ENCODE peak calls at places on chromosome 7, in nine cellular contexts. B is endodermal cell; D is stimulated activated CD4-positive, alpha-beta T cell treated with anti-CD3 and anti-CD28 coated beads, Interleukin-1b, Interleukin-23, amount 100 ng/mL, for 4 hours; R is cortex of kidney; W is activated naive CD8-positive, alpha-beta T cell treated with anti-CD3 and anti-CD28 coated beads, Interleukin-2, amount 10 ng/mL, durations not matched to agents 7 days and 5 days; O is activated CD4-positive, alpha-beta T cell treated with anti-CD3 and anti-CD28 coated beads for 36 hours; J is GM10248; A is NCI-H2171 treated with DMSO at 0.1 percent for 48 hours; K is progenitor cell of endocrine pancreas. V is an unnamed sample.
A peak's percentile ranks its signal among the peaks of the same experiment; 100 is the strongest.

GRCh38 chr7:48173983-48174382 is 2.7 kb downstream of the ABCA13 start:
- DNase-seq in B (no peak), D (no peak), R (no peak), W (no peak), O (no peak), J (no peak), A (no peak), K (no peak), V (no peak)

GRCh38 chr7:127650842-127651555 is 995 bp upstream of the SND1 start:
- DNase-seq in B (no peak), D (no peak), R (no peak), W (peak; percentile 37), O (peak; percentile 44), J (peak; percentile 34), A (no peak), K (no peak), V (no peak)

GRCh38 chr7:34361663-34362250 is 296.3 kb upstream of the NPSR1 start:
- DNase-seq in B (no peak), D (no peak), R (no peak), W (no peak), O (no peak), J (no peak), A (no peak), K (no peak), V (no peak)

GRCh38 chr7:76048668-76048988 is 722 bp downstream of the MDH2 start:
- DNase-seq in B (peak; percentile 75), D (peak; percentile 12), R (no peak), W (no peak), O (peak; percentile 52), J (peak; percentile 61), A (peak; percentile 33), K (no peak), V (no peak)

GRCh38 chr7:28836661-28837060 is 121.5 kb downstream of the TRIL start:
- DNase-seq in B (no peak), D (no peak), R (no peak), W (no peak), O (no peak), J (no peak), A (no peak), K (no peak), V (no peak)

GRCh38 chr7:50557114-50557513 is 8.1 kb downstream of the DDC start:
- DNase-seq in B (no peak), D (no peak), R (no peak), W (no peak), O (no peak), J (no peak), A (no peak), K (no peak), V (no peak)

GRCh38 chr7:139658919-139659675 is 118.7 kb downstream of the HIPK2 start:
- DNase-seq in B (no peak), D (no peak), R (no peak), W (no peak), O (no peak), J (no peak), A (no peak), K (no peak), V (no peak)

GRCh38 chr7:27064169-27064568 is 31.6 kb downstream of the HOXA1 start:
- DNase-seq in B (no peak), D (no peak), R (no peak), W (no peak), O (no peak), J (no peak), A (peak; percentile 3), K (no peak), V (no peak)

GRCh38 chr7:137900137-137900536 is 53.4 kb upstream of the DGKI start:
- DNase-seq in B (no peak), D (no peak), R (no peak), W (no peak), O (no peak), J (no peak), A (no peak), K (no peak), V (no peak)

GRCh38 chr7:17333227-17333626 is 34.8 kb downstream of the AHR start:
- DNase-seq in B (no peak), D (no peak), R (no peak), W (no peak), O (no peak), J (no peak), A (no peak), K (no peak), V (no peak)

GRCh38 chr7:79709574-79710409 is 256.3 kb upstream of the MAGI2 start:
- DNase-seq in B (peak; percentile 54), D (no peak), R (no peak), W (no peak), O (no peak), J (no peak), A (no peak), K (no peak), V (no peak)

GRCh38 chr7:149872419-149873073 is 1.2 kb upstream of the ATP6V0E2 start:
- DNase-seq in B (peak; percentile 82), D (no peak), R (no peak), W (no peak), O (peak; percentile 57), J (peak; percentile 56), A (peak; percentile 81), K (no peak), V (peak; percentile 37)

GRCh38 chr7:158733762-158734494 is 29.3 kb upstream of the NCAPG2 start:
- DNase-seq in B (no peak), D (no peak), R (no peak), W (no peak), O (no peak), J (no peak), A (no peak), K (no peak), V (no peak)

GRCh38 chr7:22879718-22880306 is 57.2 kb upstream of the TOMM7 start:
- DNase-seq in B (peak; percentile 72), D (no peak), R (no peak), W (no peak), O (no peak), J (no peak), A (no peak), K (no peak), V (no peak)

GRCh38 chr7:83677180-83677866 is 28.4 kb upstream of the SEMA3E start:
- DNase-seq in B (no peak), D (no peak), R (no peak), W (no peak), O (no peak), J (no peak), A (peak; percentile 24), K (no peak), V (peak; percentile 25)

GRCh38 chr7:105810556-105810955 is 65.8 kb downstream of the ATXN7L1 start:
- DNase-seq in B (no peak), D (no peak), R (no peak), W (no peak), O (peak; percentile 67), J (no peak), A (no peak), K (no peak), V (no peak)

GRCh38 chr7:112937651-112938390 is 147.6 kb upstream of the TMEM168 start:
- DNase-seq in B (no peak), D (no peak), R (no peak), W (no peak), O (no peak), J (no peak), A (no peak), K (no peak), V (peak; percentile 55)

GRCh38 chr7:159067870-159068787 is 76.5 kb downstream of the VIPR2 start:
- DNase-seq in B (peak; percentile 24), D (no peak), R (no peak), W (no peak), O (peak; percentile 31), J (no peak), A (no peak), K (no peak), V (no peak)

GRCh38 chr7:29139796-29140195 is 6.5 kb downstream of the CPVL start:
- DNase-seq in B (no peak), D (no peak), R (no peak), W (no peak), O (no peak), J (no peak), A (no peak), K (no peak), V (no peak)

GRCh38 chr7:22329816-22330524 is 27.0 kb downstream of the RAPGEF5 start:
- DNase-seq in B (no peak), D (no peak), R (no peak), W (no peak), O (no peak), J (no peak), A (no peak), K (no peak), V (no peak)

GRCh38 chr7:104267701-104268368 is 60.0 kb upstream of the ORC5 start:
- DNase-seq in B (no peak), D (no peak), R (no peak), W (no peak), O (no peak), J (no peak), A (peak; percentile 53), K (no peak), V (no peak)

GRCh38 chr7:117645456-117646181 is 165.8 kb downstream of the CFTR start:
- DNase-seq in B (no peak), D (no peak), R (no peak), W (no peak), O (no peak), J (no peak), A (no peak), K (no peak), V (no peak)

GRCh38 chr7:4878336-4879335 is 4.9 kb downstream of the RADIL start:
- DNase-seq in B (no peak), D (no peak), R (no peak), W (no peak), O (no peak), J (no peak), A (no peak), K (no peak), V (no peak)

GRCh38 chr7:154929006-154929726 is 73.8 kb downstream of the PAXIP1 start:
- DNase-seq in B (no peak), D (no peak), R (no peak), W (no peak), O (peak; percentile 25), J (no peak), A (no peak), K (no peak), V (no peak)

GRCh38 chr7:49766966-49767365 is 6.5 kb upstream of the VWC2 start:
- DNase-seq in B (no peak), D (no peak), R (no peak), W (no peak), O (no peak), J (peak; percentile 60), A (no peak), K (no peak), V (no peak)

GRCh38 chr7:149459540-149460433 is 1.1 kb downstream of the ZNF777 start:
- DNase-seq in B (peak; percentile 71), D (peak; percentile 31), R (no peak), W (peak; percentile 54), O (peak; percentile 55), J (peak; percentile 66), A (no peak), K (no peak), V (no peak)

GRCh38 chr7:42115795-42116194 is 121.2 kb downstream of the GLI3 start:
- DNase-seq in B (no peak), D (no peak), R (no peak), W (no peak), O (no peak), J (no peak), A (no peak), K (no peak), V (no peak)

GRCh38 chr7:158676898-158677297 is 27.7 kb downstream of the NCAPG2 start:
- DNase-seq in B (no peak), D (no peak), R (no peak), W (no peak), O (no peak), J (no peak), A (no peak), K (no peak), V (no peak)

GRCh38 chr7:45324683-45325237 is 167.2 kb downstream of the RAMP3 start:
- DNase-seq in B (no peak), D (no peak), R (no peak), W (no peak), O (no peak), J (no peak), A (peak; percentile 24), K (no peak), V (no peak)

GRCh38 chr7:39621261-39621660 is 2.1 kb upstream of the RALA start:
- DNase-seq in B (no peak), D (no peak), R (no peak), W (no peak), O (no peak), J (no peak), A (no peak), K (no peak), V (peak; percentile 67)

GRCh38 chr7:104914427-104914826 is 99.6 kb upstream of the KMT2E start:
- DNase-seq in B (no peak), D (no peak), R (no peak), W (no peak), O (no peak), J (no peak), A (no peak), K (no peak), V (no peak)

V was measured in AG09309.